ENCODE peak calls at places on chromosomes 13 and 19, in four cellular contexts. One of them, this sample, is unnamed.

GRCh38 chr13:59494560-59494970 is 669.2 kb downstream of the DIAPH3 start:
- DNase-seq in Peyer's patch: no peak
- DNase-seq in neural crest cell: no peak
- DNase-seq in GM12865: no peak
- DNase-seq in this sample: no peak

GRCh38 chr13:71718931-71719330 is 148.1 kb downstream of the DACH1 start:
- DNase-seq in Peyer's patch: no peak
- DNase-seq in neural crest cell: no peak
- DNase-seq in GM12865: no peak
- DNase-seq in this sample: no peak

GRCh38 chr13:31860002-31860401 is 120.7 kb downstream of the RXFP2 start:
- DNase-seq in Peyer's patch: no peak
- DNase-seq in neural crest cell: no peak
- DNase-seq in GM12865: no peak
- DNase-seq in this sample: no peak

GRCh38 chr13:79451500-79451962 is 29.4 kb upstream of the NDFIP2 start:
- DNase-seq in Peyer's patch: peak
- DNase-seq in neural crest cell: no peak
- DNase-seq in GM12865: peak
- DNase-seq in this sample: peak

GRCh38 chr13:52405767-52406494 is at the start of gene THSD1:
- DNase-seq in Peyer's patch: no peak
- DNase-seq in neural crest cell: no peak
- DNase-seq in GM12865: peak
- DNase-seq in this sample: no peak

GRCh38 chr19:447816-448546 is 12.9 kb downstream of the SHC2 start:
- DNase-seq in Peyer's patch: no peak
- DNase-seq in neural crest cell: no peak
- DNase-seq in GM12865: no peak
- DNase-seq in this sample: no peak

GRCh38 chr19:39568604-39569003 is 28.6 kb upstream of the EID2 start:
- DNase-seq in Peyer's patch: no peak
- DNase-seq in neural crest cell: no peak
- DNase-seq in GM12865: no peak
- DNase-seq in this sample: no peak

GRCh38 chr19:44050740-44051653 is 839 bp upstream of the ZNF223 start:
- DNase-seq in Peyer's patch: no peak
- DNase-seq in neural crest cell: no peak
- DNase-seq in GM12865: no peak
- DNase-seq in this sample: no peak

GRCh38 chr19:20077791-20078463 is at the start of gene ZNF90:
- DNase-seq in Peyer's patch: peak
- DNase-seq in neural crest cell: peak
- DNase-seq in GM12865: peak
- DNase-seq in this sample: peak

GRCh38 chr13:40375522-40376171 is 290.8 kb downstream of the FOXO1 start:
- DNase-seq in Peyer's patch: no peak
- DNase-seq in neural crest cell: no peak
- DNase-seq in GM12865: no peak
- DNase-seq in this sample: no peak

GRCh38 chr19:33133438-33134031 is 1.6 kb downstream of the WDR88 start:
- DNase-seq in Peyer's patch: no peak
- DNase-seq in neural crest cell: no peak
- DNase-seq in GM12865: no peak
- DNase-seq in this sample: no peak

GRCh38 chr19:35861640-35862160 is 5.0 kb downstream of the KIRREL2 start:
- DNase-seq in Peyer's patch: no peak
- DNase-seq in neural crest cell: no peak
- DNase-seq in GM12865: no peak
- DNase-seq in this sample: no peak

GRCh38 chr13:39385621-39386231 is 217.3 kb downstream of the LHFPL6 start:
- DNase-seq in Peyer's patch: no peak
- DNase-seq in neural crest cell: no peak
- DNase-seq in GM12865: no peak
- DNase-seq in this sample: no peak

GRCh38 chr13:97275265-97275664 is 53.1 kb downstream of the MBNL2 start:
- DNase-seq in Peyer's patch: no peak
- DNase-seq in neural crest cell: no peak
- DNase-seq in GM12865: no peak
- DNase-seq in this sample: no peak

GRCh38 chr19:49441210-49441959 is at the start of gene SLC17A7:
- DNase-seq in Peyer's patch: no peak
- DNase-seq in neural crest cell: no peak
- DNase-seq in GM12865: peak
- DNase-seq in this sample: no peak

GRCh38 chr19:51593969-51594773 is 23.1 kb downstream of the ZNF175 start:
- DNase-seq in Peyer's patch: peak
- DNase-seq in neural crest cell: peak
- DNase-seq in GM12865: peak
- DNase-seq in this sample: peak

GRCh38 chr19:32651729-32652140 is 23.2 kb downstream of the ANKRD27 start:
- DNase-seq in Peyer's patch: no peak
- DNase-seq in neural crest cell: peak
- DNase-seq in GM12865: no peak
- DNase-seq in this sample: no peak

GRCh38 chr13:95784161-95784880 is 107.4 kb downstream of the DNAJC3 start:
- DNase-seq in Peyer's patch: no peak
- DNase-seq in neural crest cell: no peak
- DNase-seq in GM12865: no peak
- DNase-seq in this sample: no peak

GRCh38 chr19:4879041-4879440 is 11.6 kb upstream of the PLIN3 start:
- DNase-seq in Peyer's patch: no peak
- DNase-seq in neural crest cell: no peak
- DNase-seq in GM12865: no peak
- DNase-seq in this sample: no peak

GRCh38 chr13:101515504-101515903 is 63.0 kb downstream of the ITGBL1 start:
- DNase-seq in Peyer's patch: no peak
- DNase-seq in neural crest cell: no peak
- DNase-seq in GM12865: no peak
- DNase-seq in this sample: no peak

GRCh38 chr13:32164622-32165268 is 133.2 kb downstream of the FRY start:
- DNase-seq in Peyer's patch: no peak
- DNase-seq in neural crest cell: peak
- DNase-seq in GM12865: peak
- DNase-seq in this sample: no peak

GRCh38 chr19:38989066-38989605 is 13.6 kb upstream of the FBXO17 start:
- DNase-seq in Peyer's patch: no peak
- DNase-seq in neural crest cell: no peak
- DNase-seq in GM12865: no peak
- DNase-seq in this sample: no peak

GRCh38 chr19:54287456-54287855 is 6.5 kb upstream of the LILRB2 start:
- DNase-seq in Peyer's patch: no peak
- DNase-seq in neural crest cell: no peak
- DNase-seq in GM12865: no peak
- DNase-seq in this sample: no peak

GRCh38 chr13:100530645-100531044 is 57.9 kb downstream of the GGACT start:
- DNase-seq in Peyer's patch: no peak
- DNase-seq in neural crest cell: no peak
- DNase-seq in GM12865: no peak
- DNase-seq in this sample: no peak

GRCh38 chr13:26480246-26480855 is 77.1 kb upstream of the WASF3 start:
- DNase-seq in Peyer's patch: no peak
- DNase-seq in neural crest cell: no peak
- DNase-seq in GM12865: no peak
- DNase-seq in this sample: no peak

GRCh38 chr19:7500811-7501450 is 12.1 kb upstream of the PEX11G start:
- DNase-seq in Peyer's patch: no peak
- DNase-seq in neural crest cell: peak
- DNase-seq in GM12865: peak
- DNase-seq in this sample: no peak

GRCh38 chr13:30120133-30120822 is 187.1 kb downstream of the KATNAL1 start:
- DNase-seq in Peyer's patch: no peak
- DNase-seq in neural crest cell: no peak
- DNase-seq in GM12865: peak
- DNase-seq in this sample: no peak

GRCh38 chr13:76271728-76272232 is 614.4 kb downstream of the KCTD12 start:
- DNase-seq in Peyer's patch: no peak
- DNase-seq in neural crest cell: no peak
- DNase-seq in GM12865: no peak
- DNase-seq in this sample: no peak

GRCh38 chr19:57606931-57607330 is 7.1 kb upstream of the ZNF134 start:
- DNase-seq in Peyer's patch: no peak
- DNase-seq in neural crest cell: no peak
- DNase-seq in GM12865: no peak
- DNase-seq in this sample: no peak

GRCh38 chr19:36032251-36033104 is at the start of gene CLIP3:
- DNase-seq in Peyer's patch: no peak
- DNase-seq in neural crest cell: peak
- DNase-seq in GM12865: peak
- DNase-seq in this sample: peak

GRCh38 chr19:13782537-13782936 is 8.3 kb downstream of the C19orf53 start:
- DNase-seq in Peyer's patch: no peak
- DNase-seq in neural crest cell: no peak
- DNase-seq in GM12865: no peak
- DNase-seq in this sample: no peak

GRCh38 chr13:100710176-100710575 is 35.6 kb upstream of the TMTC4 start:
- DNase-seq in Peyer's patch: no peak
- DNase-seq in neural crest cell: no peak
- DNase-seq in GM12865: no peak
- DNase-seq in this sample: no peak

GRCh38 chr13:61286148-61286745 is 129.4 kb downstream of the PCDH20 start:
- DNase-seq in Peyer's patch: no peak
- DNase-seq in neural crest cell: no peak
- DNase-seq in GM12865: peak
- DNase-seq in this sample: no peak

GRCh38 chr19:32748497-32748896 is 28.9 kb downstream of the TDRD12 start:
- DNase-seq in Peyer's patch: no peak
- DNase-seq in neural crest cell: no peak
- DNase-seq in GM12865: peak
- DNase-seq in this sample: no peak

GRCh38 chr13:106109391-106109791 is 426.1 kb downstream of the EFNB2 start:
- DNase-seq in Peyer's patch: no peak
- DNase-seq in neural crest cell: no peak
- DNase-seq in GM12865: no peak
- DNase-seq in this sample: no peak
- TF ChIP-seq CTCF in Peyer's patch: no peak
- TF ChIP-seq CTCF in neural crest cell: no peak
- TF ChIP-seq CTCF in GM12865: no peak
- TF ChIP-seq CTCF in this sample: no peak

DNA sequence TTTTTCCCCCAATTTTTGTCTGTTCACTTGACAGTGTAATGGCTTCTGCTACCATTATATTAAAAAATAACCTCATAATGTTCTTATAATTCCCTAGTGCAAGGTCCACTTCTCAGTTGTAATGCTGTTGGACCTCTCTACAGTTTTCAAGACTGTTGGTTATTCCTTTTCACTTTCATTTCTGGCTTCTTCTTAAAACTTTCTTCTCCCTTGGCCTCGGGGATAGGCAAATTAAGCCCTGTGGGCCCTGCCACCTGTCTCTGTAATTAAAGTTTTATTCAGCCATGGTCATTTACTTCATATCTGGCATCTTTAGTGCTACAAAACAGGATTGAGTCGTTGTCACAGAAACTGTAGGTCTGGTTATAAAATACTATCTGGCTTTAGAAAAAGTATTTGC is 313.5 kb downstream of the KLF12 start:
- DNase-seq in Peyer's patch: no peak
- DNase-seq in neural crest cell: no peak
- DNase-seq in GM12865: peak
- DNase-seq in this sample: no peak
- TF ChIP-seq CTCF in Peyer's patch: no peak
- TF ChIP-seq CTCF in neural crest cell: no peak
- TF ChIP-seq CTCF in GM12865: no peak
- TF ChIP-seq CTCF in this sample: no peak

GRCh38 chr13:24670174-24670573 is 10.0 kb upstream of the ATP12A start:
- DNase-seq in Peyer's patch: no peak
- DNase-seq in neural crest cell: no peak
- DNase-seq in GM12865: no peak
- DNase-seq in this sample: no peak

GRCh38 chr13:24672141-24673132 is 7.8 kb upstream of the ATP12A start:
- DNase-seq in Peyer's patch: no peak
- DNase-seq in neural crest cell: no peak
- DNase-seq in GM12865: no peak
- DNase-seq in this sample: no peak

GRCh38 chr13:24671367-24672117 is 8.7 kb upstream of the ATP12A start:
- DNase-seq in Peyer's patch: no peak
- DNase-seq in neural crest cell: peak
- DNase-seq in GM12865: peak
- DNase-seq in this sample: no peak

GRCh38 chr13:24668955-24669354 is 11.3 kb upstream of the ATP12A start:
- DNase-seq in Peyer's patch: no peak
- DNase-seq in neural crest cell: no peak
- DNase-seq in GM12865: no peak
- DNase-seq in this sample: no peak

DNA sequence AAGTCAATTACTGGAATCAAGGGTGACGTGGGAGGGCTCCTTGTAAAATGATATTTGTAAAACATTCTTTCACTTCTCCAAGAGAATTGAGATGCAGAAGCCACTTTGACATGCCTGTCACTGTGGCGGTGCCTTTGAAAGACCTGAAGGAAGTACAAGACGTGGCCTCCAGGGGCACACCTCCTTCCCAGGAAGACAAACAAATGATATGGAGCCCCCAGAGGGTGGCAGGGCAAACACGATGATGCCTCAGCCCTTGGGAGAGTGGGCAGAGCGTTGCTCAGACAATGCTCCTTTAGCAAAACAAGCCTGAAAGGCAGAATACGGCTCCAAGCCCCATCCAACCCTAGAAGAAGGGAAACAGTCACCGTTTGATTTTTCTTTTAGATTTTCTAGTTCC is 9.3 kb upstream of the ATP12A start:
- DNase-seq in Peyer's patch: no peak
- DNase-seq in neural crest cell: no peak
- DNase-seq in GM12865: peak
- DNase-seq in this sample: no peak
- TF ChIP-seq CTCF in Peyer's patch: peak
- TF ChIP-seq CTCF in neural crest cell: no peak
- TF ChIP-seq CTCF in GM12865: peak
- TF ChIP-seq CTCF in this sample: no peak

GRCh38 chr19:2111886-2112285 is 15.2 kb downstream of the IZUMO4 start:
- DNase-seq in Peyer's patch: peak
- DNase-seq in neural crest cell: no peak
- DNase-seq in GM12865: no peak
- DNase-seq in this sample: no peak

GRCh38 chr19:2111425-2111824 is 14.7 kb downstream of the IZUMO4 start:
- DNase-seq in Peyer's patch: no peak
- DNase-seq in neural crest cell: no peak
- DNase-seq in GM12865: no peak
- DNase-seq in this sample: no peak

GRCh38 chr19:2109278-2109864 is 12.7 kb downstream of the IZUMO4 start:
- DNase-seq in Peyer's patch: no peak
- DNase-seq in neural crest cell: no peak
- DNase-seq in GM12865: no peak
- DNase-seq in this sample: no peak

GRCh38 chr19:2112516-2113320 is 16.0 kb downstream of the IZUMO4 start:
- DNase-seq in Peyer's patch: no peak
- DNase-seq in neural crest cell: no peak
- DNase-seq in GM12865: no peak
- DNase-seq in this sample: peak

DNA sequence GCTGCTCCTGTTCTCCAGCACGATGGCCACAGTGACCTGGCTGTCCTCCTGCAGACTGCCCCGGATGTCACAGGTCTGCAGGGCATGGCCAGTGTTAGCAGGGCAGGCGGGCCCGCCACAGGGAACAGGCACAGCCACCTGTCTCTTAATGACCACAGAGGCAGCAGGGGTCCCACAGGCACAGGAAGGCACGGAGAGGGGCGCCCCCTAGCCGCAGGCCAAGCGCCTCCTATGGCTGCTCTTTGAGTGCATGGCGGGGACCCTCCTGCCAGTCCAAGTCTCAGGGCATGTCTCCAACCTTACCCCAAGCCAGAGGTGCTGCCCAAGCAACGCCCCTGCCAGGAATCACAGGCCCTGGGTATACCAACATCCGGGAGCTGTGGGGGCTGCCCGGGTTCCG is 14.1 kb downstream of the IZUMO4 start:
- DNase-seq in Peyer's patch: no peak
- DNase-seq in neural crest cell: no peak
- DNase-seq in GM12865: no peak
- DNase-seq in this sample: no peak
- TF ChIP-seq CTCF in Peyer's patch: no peak
- TF ChIP-seq CTCF in neural crest cell: no peak
- TF ChIP-seq CTCF in GM12865: no peak
- TF ChIP-seq CTCF in this sample: no peak

This sample was measured in natural killer cell.